ENCODE peak calls at places on chromosome 1, in four cellular contexts. J, P, M and X are unnamed samples.

GRCh38 chr1:168343566-168343965 is 62.9 kb downstream of the TBX19 start:
- DNase-seq in P (no peak), M (peak), J (no peak), X (no peak)

GRCh38 chr1:19682901-19683300 is 18.2 kb downstream of the HTR6 start:
- DNase-seq in P (no peak), M (no peak), J (no peak), X (no peak)

GRCh38 chr1:111944121-111944785 is 45.2 kb downstream of the KCND3 start:
- DNase-seq in M (no peak), J (no peak), P (no peak), X (no peak)

GRCh38 chr1:86640161-86640560 is 64.2 kb upstream of the SH3GLB1 start:
- DNase-seq in M (no peak), J (no peak), P (no peak), X (no peak)

GRCh38 chr1:77487631-77488030 is 194.8 kb downstream of the ZZZ3 start:
- DNase-seq in P (no peak), J (no peak), M (no peak), X (no peak)

GRCh38 chr1:90550616-90551406 is 166.3 kb downstream of the BARHL2 start:
- DNase-seq in J (no peak), P (no peak), M (no peak), X (no peak)

GRCh38 chr1:61287734-61288133 is 205.4 kb downstream of the NFIA start:
- DNase-seq in P (no peak), M (no peak), J (no peak), X (peak)

GRCh38 chr1:46489638-46490602 is at the start of gene DMBX1:
- DNase-seq in M (peak), P (no peak), J (no peak), X (peak)

GRCh38 chr1:165629848-165630628 is 996 bp upstream of the MGST3 start:
- DNase-seq in M (no peak), P (no peak), J (no peak), X (no peak)

GRCh38 chr1:230310381-230311163 is 115.6 kb downstream of the PGBD5 start:
- DNase-seq in J (peak), P (peak), M (peak), X (peak)

GRCh38 chr1:112904071-112904830 is 51.7 kb downstream of the SLC16A1 start:
- DNase-seq in P (peak), J (no peak), M (no peak), X (peak)

GRCh38 chr1:32881871-32882850 is 4.1 kb upstream of the HPCA start:
- DNase-seq in P (no peak), J (no peak), M (no peak), X (no peak)